ENCODE peak calls at places on chromosomes 5 and 9, in eight cellular contexts. N is GM23338, R is HepG2, T is H1, O is endothelial cell of umbilical vein, C is HCT116, K is GM12878, I is K562. Z is an unnamed sample.

GRCh38 chr5:30505014-30505886 is 688.2 kb upstream of the CDH6 start:
- DNase-seq in C (no peak), I (no peak), R (peak), O (peak), T (no peak), K (no peak), N (no peak), Z (no peak)

GRCh38 chr5:1737790-1738405 is 61.7 kb downstream of the MRPL36 start:
- DNase-seq in N (peak), K (peak), C (peak), R (peak), O (peak), T (peak), I (peak), Z (peak)

GRCh38 chr5:133930061-133930823 is 38.2 kb downstream of the C5orf15 start:
- DNase-seq in R (no peak), N (no peak), O (no peak), C (no peak), K (no peak), T (no peak), I (peak), Z (no peak)

GRCh38 chr9:77802512-77803293 is 154.6 kb upstream of the GNA14 start:
- DNase-seq in K (no peak), O (no peak), T (no peak), C (no peak), I (no peak), R (no peak), N (no peak), Z (no peak)

GRCh38 chr5:148379340-148379739 is 4.4 kb upstream of the FBXO38 start:
- DNase-seq in C (no peak), R (no peak), O (peak), T (no peak), N (no peak), I (no peak), K (no peak), Z (no peak)

GRCh38 chr5:53942724-53943123 is 367.6 kb downstream of the ARL15 start:
- DNase-seq in N (no peak), T (no peak), K (no peak), R (no peak), O (peak), I (no peak), C (no peak), Z (no peak)

GRCh38 chr5:53330491-53330890 is 149.9 kb upstream of the FST start:
- DNase-seq in I (no peak), R (no peak), N (no peak), T (no peak), O (no peak), C (no peak), K (no peak), Z (no peak)

GRCh38 chr9:14797442-14797841 is 74.9 kb upstream of the CER1 start:
- DNase-seq in K (no peak), N (no peak), R (no peak), T (no peak), C (no peak), I (no peak), O (no peak), Z (no peak)

GRCh38 chr5:170572453-170572852 is 68.6 kb downstream of the KCNIP1 start:
- DNase-seq in T (no peak), N (no peak), C (no peak), K (peak), R (no peak), O (peak), I (no peak), Z (no peak)

GRCh38 chr5:79417495-79417894 is 96.4 kb downstream of the HOMER1 start:
- DNase-seq in K (no peak), C (no peak), O (no peak), I (no peak), R (no peak), N (no peak), T (no peak), Z (no peak)

GRCh38 chr5:604391-604831 is 7.7 kb upstream of the CEP72 start:
- DNase-seq in I (no peak), R (no peak), N (no peak), C (no peak), T (no peak), K (no peak), O (no peak), Z (no peak)

GRCh38 chr5:148957591-148958202 is 105.2 kb downstream of the SH3TC2 start:
- DNase-seq in N (peak), O (peak), R (peak), I (peak), C (no peak), K (no peak), T (peak), Z (no peak)

GRCh38 chr5:124252094-124252750 is 494.2 kb downstream of the ZNF608 start:
- DNase-seq in C (no peak), T (no peak), O (no peak), K (no peak), R (no peak), I (no peak), N (no peak), Z (no peak)

GRCh38 chr9:130023147-130023787 is 19.7 kb downstream of the FNBP1 start:
- DNase-seq in I (no peak), C (no peak), N (no peak), T (no peak), R (no peak), K (peak), O (no peak), Z (no peak)

GRCh38 chr5:179191506-179192184 is 131.5 kb downstream of the ZNF354C start:
- DNase-seq in C (no peak), T (no peak), I (no peak), K (no peak), R (no peak), O (no peak), N (no peak), Z (no peak)

GRCh38 chr9:128771745-128772519 is at the start of gene ZER1:
- DNase-seq in K (peak), O (peak), N (peak), T (peak), I (peak), R (peak), C (peak), Z (no peak)

GRCh38 chr5:148849461-148849860 is 23.1 kb downstream of the ADRB2 start:
- DNase-seq in O (no peak), N (no peak), R (no peak), K (no peak), I (no peak), T (no peak), C (no peak), Z (no peak)

GRCh38 chr5:167049771-167050567 is 1241.5 kb upstream of the WWC1 start:
- DNase-seq in K (no peak), C (no peak), R (no peak), N (peak), O (no peak), T (no peak), I (no peak), Z (no peak)

GRCh38 chr9:131709741-131710499 is 30.0 kb downstream of the RAPGEF1 start:
- DNase-seq in C (no peak), O (peak), R (no peak), K (peak), I (no peak), T (no peak), N (peak), Z (no peak)

GRCh38 chr9:74333633-74334032 is 163.5 kb upstream of the RORB start:
- DNase-seq in K (no peak), N (no peak), R (no peak), I (no peak), O (no peak), C (no peak), T (no peak), Z (no peak)

GRCh38 chr9:93302586-93303257 is 118.8 kb downstream of the WNK2 start:
- DNase-seq in O (peak), T (peak), K (no peak), N (peak), R (peak), C (peak), I (peak), Z (no peak)

GRCh38 chr5:164967354-164967753 is 1461.9 kb downstream of the MAT2B start:
- DNase-seq in R (no peak), N (no peak), C (no peak), K (no peak), T (no peak), O (no peak), I (no peak), Z (no peak)

GRCh38 chr9:128372784-128373183 is 1.6 kb downstream of the URM1 start:
- DNase-seq in C (no peak), T (no peak), N (no peak), R (no peak), K (no peak), I (no peak), O (peak), Z (no peak)

GRCh38 chr5:14129123-14129522 is 14.0 kb upstream of the TRIO start:
- DNase-seq in K (no peak), T (no peak), N (no peak), I (no peak), R (no peak), C (no peak), O (no peak), Z (no peak)

GRCh38 chr5:97229196-97229595 is 46.1 kb upstream of the RIOK2 start:
- DNase-seq in K (no peak), I (no peak), N (no peak), R (no peak), O (no peak), T (no peak), C (no peak), Z (no peak)

GRCh38 chr9:21031818-21032203 is 371 bp upstream of the HACD4 start:
- DNase-seq in K (no peak), N (no peak), O (no peak), I (no peak), C (no peak), T (no peak), R (no peak), Z (no peak)

DNA sequence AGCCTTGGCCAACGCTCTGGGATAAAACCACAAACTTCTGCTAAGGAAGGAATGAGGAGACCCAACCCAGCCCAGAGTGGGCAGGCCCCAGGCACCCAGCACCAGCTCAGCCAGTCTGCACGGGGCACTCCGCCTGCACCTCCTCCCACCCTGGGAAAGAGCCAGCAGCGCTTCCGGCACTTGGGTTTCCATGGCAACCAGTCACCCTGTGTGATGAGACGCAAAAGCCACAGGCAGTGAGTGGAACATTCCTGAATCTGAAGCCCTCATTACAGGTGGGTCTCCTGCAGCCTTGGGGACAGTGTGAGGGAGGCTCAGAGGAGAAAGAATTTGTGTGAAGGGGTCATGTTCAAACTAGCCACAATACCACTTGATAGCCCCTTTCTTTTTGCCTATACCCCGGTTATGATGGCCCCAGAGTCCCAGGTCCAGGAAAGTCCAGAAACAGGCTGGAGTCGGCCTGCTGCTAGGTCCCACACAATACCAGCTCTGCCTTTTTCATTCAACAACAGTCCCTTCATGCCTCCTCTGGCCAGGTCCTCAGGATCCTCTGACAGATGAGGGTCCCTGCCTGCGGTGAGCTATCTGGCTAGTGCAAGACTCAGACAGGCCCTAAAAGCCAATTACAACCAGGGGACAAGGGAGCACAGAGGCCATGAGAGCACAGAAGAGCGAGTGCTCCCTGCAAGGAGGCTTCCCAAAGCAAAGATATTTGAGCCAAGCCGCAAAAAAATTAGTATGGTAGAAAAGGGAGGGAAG is 85.0 kb upstream of the ZBTB43 start:
- DNase-seq in R (peak), O (peak), T (peak), I (peak), N (peak), K (peak), C (no peak), Z (peak)
- H3K27ac ChIP-seq in R (no peak), O (no peak), T (peak), I (no peak), N (peak), K (peak), C (no peak), Z (peak)

DNA sequence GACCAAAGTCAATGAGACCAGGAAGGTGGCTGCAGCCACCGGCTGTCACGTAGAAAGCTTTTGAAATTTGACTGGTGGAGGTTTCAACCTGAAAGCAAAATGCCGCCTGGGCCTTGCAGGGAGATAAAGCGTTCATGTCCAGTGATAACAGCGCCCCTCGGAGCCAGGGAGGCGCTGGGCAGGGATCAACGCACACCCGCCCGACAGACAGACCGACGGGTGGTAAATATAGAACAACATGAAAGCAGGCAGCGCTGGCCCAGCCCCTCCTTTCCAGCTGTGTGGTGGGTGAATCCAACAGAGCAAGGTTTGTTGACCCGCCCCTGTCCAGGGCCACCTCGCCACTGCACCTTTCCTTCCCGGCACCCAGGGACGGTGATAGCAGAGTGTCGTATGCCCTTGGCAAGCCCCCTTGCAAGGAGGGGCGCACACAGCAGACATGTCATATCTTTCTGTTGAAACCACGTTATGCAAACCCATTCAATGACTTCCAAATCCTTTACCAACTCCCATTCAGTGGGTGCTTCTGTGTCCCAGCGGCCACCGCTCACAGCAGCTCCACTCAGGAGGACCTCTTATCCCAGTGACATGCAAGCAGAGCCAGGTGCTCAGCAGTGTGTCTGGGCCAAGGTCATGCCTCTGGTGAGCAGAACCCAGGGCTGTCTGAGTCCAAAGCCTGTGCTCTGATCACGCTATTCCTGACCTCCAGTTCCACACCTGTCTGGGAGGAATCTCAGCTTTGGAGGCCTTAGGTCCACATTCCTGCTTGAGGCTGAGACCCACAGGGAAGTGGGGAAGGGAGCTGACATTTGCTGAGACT is 38.7 kb downstream of the NKX2-5 start:
- DNase-seq in C (no peak), T (no peak), R (peak), N (no peak), K (no peak), O (no peak), I (no peak), Z (no peak)
- TF ChIP-seq EZH2 in C (no peak), T (no peak), R (no peak), N (no peak), K (no peak), O (no peak), I (no peak), Z (no peak)

DNA sequence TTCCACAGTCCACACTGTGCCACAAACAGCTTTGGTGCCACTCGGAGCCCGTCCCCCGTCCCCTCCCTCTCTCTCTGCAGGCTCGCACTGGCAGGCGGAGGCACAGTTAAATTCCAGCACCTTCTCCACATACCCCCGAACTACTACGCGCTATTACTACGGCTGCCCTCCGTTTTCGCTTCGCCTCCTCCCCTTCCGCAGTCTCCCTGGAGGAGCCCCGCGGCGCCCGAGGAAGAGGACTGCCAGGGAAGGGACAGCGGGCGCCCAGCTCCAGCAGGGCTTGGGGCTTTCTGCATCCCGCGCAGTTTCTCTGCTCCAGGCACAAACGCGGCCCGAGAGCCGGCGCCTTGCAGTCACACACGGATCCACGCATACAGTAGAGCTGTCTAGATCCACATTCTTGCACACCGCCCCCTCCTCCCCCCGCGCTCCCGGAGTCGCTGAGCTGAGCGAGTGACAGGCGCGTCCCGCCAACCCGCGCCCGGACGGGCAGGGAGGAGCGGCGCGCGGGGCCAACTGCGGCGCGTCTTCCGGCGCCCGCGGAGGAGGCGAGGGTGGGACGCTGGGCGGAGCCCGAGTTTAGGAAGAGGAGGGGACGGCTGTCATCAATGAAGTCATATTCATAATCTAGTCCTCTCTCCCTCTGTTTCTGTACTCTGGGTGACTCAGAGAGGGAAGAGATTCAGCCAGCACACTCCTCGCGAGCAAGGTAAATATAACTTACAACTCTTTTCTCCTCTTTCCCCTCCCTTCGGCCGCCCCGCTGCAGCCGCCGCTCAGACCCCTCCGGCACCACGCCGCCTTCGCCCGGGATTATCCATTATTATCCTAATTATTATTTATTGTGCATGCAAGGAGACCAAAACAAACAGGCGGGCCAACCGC is at the start of gene SMARCA2:
- DNase-seq in I (peak), T (peak), K (peak), O (peak), C (peak), N (peak), R (peak), Z (peak)
- TF ChIP-seq POLR2AphosphoS5 in I (peak), T (no peak), K (peak), O (peak), C (peak), N (no peak), R (peak), Z (peak)

GRCh38 chr9:133856798-133857197 is 118.6 kb upstream of the SARDH start:
- DNase-seq in C (no peak), I (no peak), R (no peak), K (no peak), O (no peak), N (no peak), T (no peak), Z (no peak)
- H3K27ac ChIP-seq in C (no peak), I (no peak), R (no peak), K (no peak), O (no peak), N (no peak), T (no peak), Z (no peak)

GRCh38 chr9:137295313-137296213 is 6.5 kb downstream of the NRARP start:
- DNase-seq in N (peak), R (no peak), K (no peak), I (peak), C (no peak), O (peak), T (peak), Z (no peak)

GRCh38 chr9:137293482-137294090 is 8.5 kb downstream of the NRARP start:
- DNase-seq in T (no peak), C (no peak), I (no peak), R (no peak), N (no peak), K (no peak), O (no peak), Z (no peak)

GRCh38 chr9:137294091-137294683 is 7.9 kb downstream of the NRARP start:
- DNase-seq in T (peak), N (peak), O (peak), C (peak), K (no peak), R (peak), I (peak), Z (no peak)

GRCh38 chr9:137296214-137297059 is 5.6 kb downstream of the NRARP start:
- DNase-seq in K (no peak), I (no peak), T (no peak), O (peak), C (no peak), N (no peak), R (no peak), Z (no peak)

GRCh38 chr9:137294684-137295312 is 7.3 kb downstream of the NRARP start:
- DNase-seq in O (peak), N (peak), R (no peak), C (no peak), T (no peak), I (no peak), K (no peak), Z (no peak)
- TF ChIP-seq EZH2 in O (no peak), N (no peak), R (no peak), C (no peak), T (no peak), I (no peak), K (no peak), Z (no peak)

GRCh38 chr5:100760700-100761099 is 142.4 kb downstream of the ST8SIA4 start:
- DNase-seq in T (no peak), C (no peak), I (no peak), K (no peak), R (no peak), N (no peak), O (no peak), Z (no peak)
- TF ChIP-seq POLR2AphosphoS5 in T (no peak), C (no peak), I (no peak), K (no peak), R (no peak), N (no peak), O (no peak), Z (no peak)

GRCh38 chr5:75610201-75610600 is 1.1 kb upstream of the ANKDD1B start:
- DNase-seq in I (no peak), O (no peak), R (no peak), T (no peak), K (no peak), N (peak), C (no peak), Z (no peak)
- H3K27ac ChIP-seq in I (no peak), O (no peak), R (no peak), T (no peak), K (no peak), N (no peak), C (no peak), Z (no peak)

GRCh38 chr9:98795295-98795955 is 930 bp downstream of the ANKS6 start:
- DNase-seq in R (no peak), C (no peak), T (peak), I (no peak), O (no peak), N (no peak), K (no peak), Z (no peak)

GRCh38 chr9:98796364-98797101 is at the start of gene ANKS6:
- DNase-seq in I (peak), R (peak), K (no peak), N (peak), T (peak), O (peak), C (no peak), Z (no peak)

GRCh38 chr9:98797491-98797890 is 1.1 kb upstream of the ANKS6 start:
- DNase-seq in O (no peak), K (no peak), N (no peak), C (no peak), R (no peak), I (no peak), T (no peak), Z (no peak)

GRCh38 chr9:98794802-98795201 is 1.6 kb downstream of the ANKS6 start:
- DNase-seq in T (peak), C (no peak), N (no peak), I (no peak), O (no peak), R (no peak), K (no peak), Z (no peak)

GRCh38 chr9:98795970-98796363 is 388 bp downstream of the ANKS6 start:
- DNase-seq in N (peak), T (peak), C (no peak), O (no peak), K (no peak), I (no peak), R (no peak), Z (no peak)
- TF ChIP-seq EZH2 in N (no peak), T (no peak), C (no peak), O (no peak), K (no peak), I (no peak), R (no peak), Z (no peak)

GRCh38 chr5:95066048-95066447 is 218.8 kb downstream of the MCTP1 start:
- DNase-seq in O (no peak), K (no peak), N (no peak), I (no peak), C (no peak), T (no peak), R (no peak), Z (no peak)
- TF ChIP-seq POLR2AphosphoS5 in O (no peak), K (no peak), N (no peak), I (no peak), C (no peak), T (no peak), R (no peak), Z (no peak)

Z was measured in SK-N-MC.